ENCODE peak calls at places on chromosomes 11 and 22, in four cellular contexts. W is IMR-90, B is endodermal cell, O is neuronal stem cell. J is an unnamed sample.

GRCh38 chr11:102733232-102733875 is 8.6 kb upstream of the MMP8 start:
- DNase-seq in W (peak), B (peak), O (peak), J (peak)

GRCh38 chr11:114060402-114061052 is 1.0 kb downstream of the ZBTB16 start:
- DNase-seq in W (no peak), B (peak), O (peak), J (peak)

GRCh38 chr11:126350811-126351210 is 4.7 kb upstream of the ST3GAL4 start:
- DNase-seq in W (no peak), B (no peak), O (no peak), J (no peak)

GRCh38 chr11:124075841-124076571 is 34.9 kb upstream of the OR10G7 start:
- DNase-seq in W (no peak), B (peak), O (no peak), J (peak)

GRCh38 chr22:35467788-35468187 is 67.8 kb downstream of the MCM5 start:
- DNase-seq in W (peak), B (peak), O (peak), J (peak)

GRCh38 chr22:29994027-29994715 is 86.1 kb upstream of the HORMAD2 start:
- DNase-seq in W (peak), B (no peak), O (no peak), J (peak)

GRCh38 chr11:72598901-72599300 is 75.3 kb downstream of the PDE2A start:
- DNase-seq in W (peak), B (peak), O (peak), J (peak)

GRCh38 chr11:45887587-45887986 is 2.1 kb downstream of the MAPK8IP1 start:
- DNase-seq in W (no peak), B (no peak), O (no peak), J (no peak)

GRCh38 chr11:86726118-86726748 is 53.8 kb upstream of the ME3 start:
- DNase-seq in W (peak), B (no peak), O (no peak), J (peak)

DNA sequence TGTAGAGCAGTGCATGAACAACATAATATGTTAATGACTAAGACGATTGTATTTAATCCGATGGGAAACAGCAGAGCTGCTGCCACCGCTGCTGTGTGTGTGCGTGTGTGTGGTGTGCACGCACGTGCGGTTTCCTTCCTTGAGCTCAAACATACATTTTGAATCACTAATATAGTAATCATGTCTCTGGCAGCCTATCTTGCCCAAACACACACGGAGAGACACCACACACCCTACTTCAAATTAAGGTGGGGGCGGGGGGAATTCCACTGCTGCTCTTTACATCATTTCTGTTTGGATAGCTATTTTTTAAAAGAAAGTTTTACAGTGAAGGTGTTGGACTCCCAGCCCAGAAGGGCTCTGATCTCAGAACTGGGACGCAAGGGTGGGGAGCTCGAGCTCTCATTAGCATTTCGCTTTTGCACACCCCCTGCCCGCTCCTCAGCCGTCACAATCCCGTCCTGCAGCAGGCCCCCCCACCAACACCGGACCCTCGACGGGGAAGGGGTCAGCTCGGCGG is 648 bp upstream of the FAM83F start:
- DNase-seq in W (peak), B (no peak), O (no peak), J (no peak)
- H3K9ac ChIP-seq in W (no peak), B (no peak), O (no peak), J (no peak)

GRCh38 chr22:39101226-39101625 is 4.2 kb downstream of the APOBEC3H start:
- DNase-seq in W (no peak), B (no peak), O (no peak), J (no peak)

GRCh38 chr22:39097098-39098020 is at the start of gene APOBEC3H:
- DNase-seq in W (no peak), B (peak), O (no peak), J (no peak)

GRCh38 chr22:39098026-39098425 is 982 bp downstream of the APOBEC3H start:
- DNase-seq in W (no peak), B (peak), O (no peak), J (no peak)

GRCh38 chr22:39095971-39096370 is 1.1 kb upstream of the APOBEC3H start:
- DNase-seq in W (no peak), B (no peak), O (no peak), J (no peak)

GRCh38 chr22:39098576-39098975 is 1.5 kb downstream of the APOBEC3H start:
- DNase-seq in W (no peak), B (no peak), O (no peak), J (no peak)
- H3K9ac ChIP-seq in W (no peak), B (no peak), O (no peak), J (no peak)

GRCh38 chr22:17832665-17833064 is 58.4 kb upstream of the BID start:
- DNase-seq in W (no peak), B (no peak), O (no peak), J (no peak)
- H3K9ac ChIP-seq in W (no peak), B (no peak), O (no peak), J (peak)

DNA sequence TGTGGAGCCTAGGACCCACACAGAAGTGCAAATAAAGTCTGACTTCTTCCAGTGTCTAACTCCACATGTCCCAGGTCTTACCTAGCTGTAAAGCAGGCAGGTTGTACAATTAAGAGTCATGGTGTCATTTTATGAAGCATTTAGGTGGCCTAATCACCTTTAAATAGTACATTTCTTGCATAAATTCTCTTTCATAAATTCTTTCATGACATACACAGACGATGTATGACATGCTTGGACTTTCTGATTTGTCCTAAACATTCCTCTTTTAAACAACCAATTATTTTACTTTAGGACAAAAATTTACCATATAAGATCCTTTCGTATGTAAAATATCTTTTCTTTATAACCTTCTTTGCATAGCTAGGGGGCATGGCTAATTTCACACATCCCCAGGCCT is 31.3 kb downstream of the TSKU start:
- DNase-seq in W (no peak), B (no peak), O (no peak), J (no peak)
- H3K9ac ChIP-seq in W (no peak), B (no peak), O (no peak), J (no peak)

DNA sequence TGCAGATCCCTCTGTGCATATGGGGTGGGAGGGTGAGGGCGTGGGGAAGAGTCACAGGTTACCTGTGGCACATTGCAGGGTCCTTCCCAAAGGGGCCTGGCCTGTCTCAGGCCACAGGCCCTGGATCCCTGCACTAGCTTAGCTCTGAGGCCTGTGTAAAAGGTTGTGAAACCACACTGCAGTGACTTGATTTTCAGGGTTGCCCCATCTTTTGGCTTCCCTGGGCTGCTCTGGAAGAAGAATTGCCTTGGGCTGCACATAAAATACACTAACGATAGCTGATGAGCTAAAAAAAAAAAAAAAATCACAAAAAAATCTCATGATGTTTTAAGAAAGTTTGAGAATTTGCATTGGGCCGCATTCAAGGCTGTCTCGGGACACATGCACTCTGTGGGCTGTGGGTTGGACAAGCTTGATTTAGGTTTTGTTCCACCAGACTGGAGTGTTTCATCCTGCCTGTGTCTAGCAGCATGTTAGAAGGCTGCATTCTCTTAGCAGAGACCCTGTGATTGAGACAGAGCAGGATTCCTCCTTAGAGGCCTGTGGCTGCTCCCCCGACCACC is 35.9 kb upstream of the TREH start:
- DNase-seq in W (no peak), B (peak), O (no peak), J (no peak)
- H3K9ac ChIP-seq in W (no peak), B (peak), O (no peak), J (no peak)

DNA sequence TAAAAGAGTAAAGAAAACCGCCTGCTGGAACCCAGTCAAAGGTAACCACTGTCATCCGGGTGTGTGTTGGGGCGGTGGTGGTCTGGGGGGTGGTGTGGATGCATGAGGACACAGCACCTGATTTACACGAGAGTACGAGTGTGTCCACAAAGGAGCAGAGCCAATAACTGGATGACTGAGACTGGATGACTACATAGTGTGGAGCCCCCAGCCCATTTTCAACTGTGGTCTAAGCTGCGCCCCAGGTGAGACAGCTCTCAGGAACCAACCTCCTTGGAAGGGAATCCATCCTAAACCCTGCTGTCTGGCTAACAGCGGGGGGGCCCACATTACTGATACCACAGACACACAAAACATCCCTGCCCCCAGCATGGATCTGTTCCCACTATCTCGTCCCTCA is 5.6 kb downstream of the CELSR1 start:
- DNase-seq in W (no peak), B (peak), O (no peak), J (no peak)
- H3K9ac ChIP-seq in W (no peak), B (no peak), O (no peak), J (no peak)

DNA sequence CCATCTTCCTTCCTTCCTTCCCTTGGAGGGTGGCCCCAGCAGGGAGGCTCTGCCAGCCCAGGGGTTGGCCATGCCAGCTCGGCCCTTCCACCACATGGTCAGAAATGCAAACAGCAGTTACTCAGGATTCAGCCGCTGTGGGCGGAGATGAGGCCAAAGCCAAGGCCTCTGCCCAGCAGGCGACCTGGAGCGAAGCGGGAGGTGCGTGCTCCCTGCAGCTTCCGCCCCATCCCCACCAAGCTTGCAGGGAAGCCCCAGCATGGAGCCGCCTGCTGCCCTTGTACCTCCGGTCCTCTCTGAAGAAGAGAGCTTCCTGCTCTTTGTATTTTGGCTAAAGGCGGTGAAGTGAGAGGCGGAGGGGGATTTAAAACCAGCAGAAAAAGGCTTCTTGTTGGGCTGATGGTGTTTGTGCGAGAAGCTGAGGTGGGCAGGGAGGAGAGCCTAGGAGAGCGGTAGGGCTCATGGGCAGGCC is 50.4 kb downstream of the ANO1 start:
- DNase-seq in W (no peak), B (peak), O (no peak), J (peak)
- H3K9ac ChIP-seq in W (no peak), B (no peak), O (no peak), J (no peak)

J was measured in GM23248.